ENCODE peak calls at places on chromosomes 1 and 21, in six cellular contexts. One of them, this sample, is unnamed.

GRCh38 chr1:14470802-14471201 is 127.7 kb upstream of the KAZN start:
- DNase-seq in endothelial cell of umbilical vein: no peak
- DNase-seq in GM12892: no peak
- DNase-seq in HCT116: no peak
- DNase-seq in sigmoid colon: no peak
- DNase-seq in HepG2: no peak
- DNase-seq in this sample: no peak

GRCh38 chr1:234154320-234155251 is 218.7 kb upstream of the COA6 start:
- DNase-seq in endothelial cell of umbilical vein: peak
- DNase-seq in GM12892: peak
- DNase-seq in HCT116: peak
- DNase-seq in sigmoid colon: no peak
- DNase-seq in HepG2: peak
- DNase-seq in this sample: peak

GRCh38 chr1:22808846-22809501 is 98.3 kb downstream of the EPHB2 start:
- DNase-seq in endothelial cell of umbilical vein: no peak
- DNase-seq in GM12892: no peak
- DNase-seq in HCT116: no peak
- DNase-seq in sigmoid colon: peak
- DNase-seq in HepG2: no peak
- DNase-seq in this sample: no peak

GRCh38 chr21:35529141-35529863 is 480.2 kb upstream of the RUNX1 start:
- DNase-seq in endothelial cell of umbilical vein: no peak
- DNase-seq in GM12892: no peak
- DNase-seq in HCT116: no peak
- DNase-seq in sigmoid colon: no peak
- DNase-seq in HepG2: no peak
- DNase-seq in this sample: no peak

GRCh38 chr1:17075470-17076255 is 21.8 kb upstream of the SDHB start:
- DNase-seq in endothelial cell of umbilical vein: no peak
- DNase-seq in GM12892: peak
- DNase-seq in HCT116: peak
- DNase-seq in sigmoid colon: no peak
- DNase-seq in HepG2: peak
- DNase-seq in this sample: no peak

GRCh38 chr1:155167166-155168104 is 5.7 kb downstream of the KRTCAP2 start:
- DNase-seq in endothelial cell of umbilical vein: peak
- DNase-seq in GM12892: no peak
- DNase-seq in HCT116: peak
- DNase-seq in sigmoid colon: peak
- DNase-seq in HepG2: peak
- DNase-seq in this sample: peak

GRCh38 chr1:164756741-164757140 is 197.8 kb downstream of the PBX1 start:
- DNase-seq in endothelial cell of umbilical vein: no peak
- DNase-seq in GM12892: no peak
- DNase-seq in HCT116: no peak
- DNase-seq in sigmoid colon: no peak
- DNase-seq in HepG2: no peak
- DNase-seq in this sample: no peak

GRCh38 chr1:240341365-240342250 is 249.9 kb downstream of the FMN2 start:
- DNase-seq in endothelial cell of umbilical vein: no peak
- DNase-seq in GM12892: no peak
- DNase-seq in HCT116: no peak
- DNase-seq in sigmoid colon: no peak
- DNase-seq in HepG2: no peak
- DNase-seq in this sample: no peak

GRCh38 chr1:10942542-10942912 is 69.9 kb upstream of the TARDBP start:
- DNase-seq in endothelial cell of umbilical vein: no peak
- DNase-seq in GM12892: peak
- DNase-seq in HCT116: no peak
- DNase-seq in sigmoid colon: no peak
- DNase-seq in HepG2: no peak
- DNase-seq in this sample: no peak

GRCh38 chr1:16162163-16162822 is 6.4 kb upstream of the EPHA2 start:
- DNase-seq in endothelial cell of umbilical vein: no peak
- DNase-seq in GM12892: no peak
- DNase-seq in HCT116: no peak
- DNase-seq in sigmoid colon: no peak
- DNase-seq in HepG2: no peak
- DNase-seq in this sample: no peak

GRCh38 chr1:24786191-24786590 is 40.9 kb downstream of the CLIC4 start:
- DNase-seq in endothelial cell of umbilical vein: no peak
- DNase-seq in GM12892: no peak
- DNase-seq in HCT116: no peak
- DNase-seq in sigmoid colon: no peak
- DNase-seq in HepG2: no peak
- DNase-seq in this sample: no peak

GRCh38 chr1:109864063-109864822 is 46.4 kb upstream of the CSF1 start:
- DNase-seq in endothelial cell of umbilical vein: no peak
- DNase-seq in GM12892: no peak
- DNase-seq in HCT116: no peak
- DNase-seq in sigmoid colon: no peak
- DNase-seq in HepG2: no peak
- DNase-seq in this sample: no peak

GRCh38 chr1:245888809-245889208 is 618.3 kb downstream of the SMYD3 start:
- DNase-seq in endothelial cell of umbilical vein: peak
- DNase-seq in GM12892: no peak
- DNase-seq in HCT116: peak
- DNase-seq in sigmoid colon: no peak
- DNase-seq in HepG2: peak
- DNase-seq in this sample: no peak

GRCh38 chr1:53704304-53704703 is 34.7 kb downstream of the GLIS1 start:
- DNase-seq in endothelial cell of umbilical vein: no peak
- DNase-seq in GM12892: no peak
- DNase-seq in HCT116: no peak
- DNase-seq in sigmoid colon: no peak
- DNase-seq in HepG2: no peak
- DNase-seq in this sample: no peak

GRCh38 chr21:44083631-44084291 is 23.4 kb upstream of the PWP2 start:
- DNase-seq in endothelial cell of umbilical vein: peak
- DNase-seq in GM12892: no peak
- DNase-seq in HCT116: no peak
- DNase-seq in sigmoid colon: no peak
- DNase-seq in HepG2: no peak
- DNase-seq in this sample: no peak

GRCh38 chr1:114209971-114210370 is 56.3 kb upstream of the SYT6 start:
- DNase-seq in endothelial cell of umbilical vein: no peak
- DNase-seq in GM12892: no peak
- DNase-seq in HCT116: no peak
- DNase-seq in sigmoid colon: no peak
- DNase-seq in HepG2: no peak
- DNase-seq in this sample: no peak

GRCh38 chr1:224447971-224448370 is 13.4 kb upstream of the WDR26 start:
- DNase-seq in endothelial cell of umbilical vein: no peak
- DNase-seq in GM12892: no peak
- DNase-seq in HCT116: no peak
- DNase-seq in sigmoid colon: no peak
- DNase-seq in HepG2: no peak
- DNase-seq in this sample: no peak
- TF ChIP-seq POLR2AphosphoS5 in endothelial cell of umbilical vein: no peak
- TF ChIP-seq POLR2AphosphoS5 in GM12892: no peak
- TF ChIP-seq POLR2AphosphoS5 in HCT116: no peak
- TF ChIP-seq POLR2AphosphoS5 in sigmoid colon: no peak
- TF ChIP-seq POLR2AphosphoS5 in HepG2: no peak
- TF ChIP-seq POLR2AphosphoS5 in this sample: no peak

GRCh38 chr1:203311368-203312301 is 6.3 kb downstream of the BTG2 start:
- DNase-seq in endothelial cell of umbilical vein: no peak
- DNase-seq in GM12892: no peak
- DNase-seq in HCT116: no peak
- DNase-seq in sigmoid colon: no peak
- DNase-seq in HepG2: no peak
- DNase-seq in this sample: no peak
- TF ChIP-seq POLR2AphosphoS5 in endothelial cell of umbilical vein: no peak
- TF ChIP-seq POLR2AphosphoS5 in GM12892: no peak
- TF ChIP-seq POLR2AphosphoS5 in HCT116: no peak
- TF ChIP-seq POLR2AphosphoS5 in sigmoid colon: no peak
- TF ChIP-seq POLR2AphosphoS5 in HepG2: no peak
- TF ChIP-seq POLR2AphosphoS5 in this sample: no peak

DNA sequence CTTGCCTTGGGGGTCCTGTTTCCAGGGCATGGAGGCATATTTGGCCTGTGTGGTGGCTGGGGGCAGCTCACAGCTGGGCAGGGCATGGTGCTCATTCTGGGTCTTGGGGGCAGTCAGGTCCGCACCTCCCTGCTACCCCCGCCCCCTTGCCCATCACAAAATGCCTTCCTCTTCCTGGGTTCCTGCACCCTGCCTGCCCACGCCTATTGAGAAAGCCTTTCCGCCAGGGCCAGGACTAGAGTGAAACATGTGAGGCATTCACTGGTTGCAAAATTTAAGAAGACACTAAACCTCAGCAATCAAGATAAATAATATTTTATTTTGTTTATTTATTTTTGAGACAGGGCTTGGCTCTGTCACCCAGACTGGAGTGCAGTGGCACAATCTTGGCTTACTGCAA is 19.7 kb downstream of the PTAFR start:
- DNase-seq in endothelial cell of umbilical vein: no peak
- DNase-seq in GM12892: no peak
- DNase-seq in HCT116: no peak
- DNase-seq in sigmoid colon: no peak
- DNase-seq in HepG2: no peak
- DNase-seq in this sample: no peak
- TF ChIP-seq POLR2AphosphoS5 in endothelial cell of umbilical vein: no peak
- TF ChIP-seq POLR2AphosphoS5 in GM12892: no peak
- TF ChIP-seq POLR2AphosphoS5 in HCT116: no peak
- TF ChIP-seq POLR2AphosphoS5 in sigmoid colon: no peak
- TF ChIP-seq POLR2AphosphoS5 in HepG2: no peak
- TF ChIP-seq POLR2AphosphoS5 in this sample: no peak

GRCh38 chr1:2826316-2826715 is 24.8 kb upstream of the TTC34 start:
- DNase-seq in endothelial cell of umbilical vein: no peak
- DNase-seq in GM12892: no peak
- DNase-seq in HCT116: no peak
- DNase-seq in sigmoid colon: no peak
- DNase-seq in HepG2: no peak
- DNase-seq in this sample: no peak
- TF ChIP-seq POLR2AphosphoS5 in endothelial cell of umbilical vein: no peak
- TF ChIP-seq POLR2AphosphoS5 in GM12892: no peak
- TF ChIP-seq POLR2AphosphoS5 in HCT116: no peak
- TF ChIP-seq POLR2AphosphoS5 in sigmoid colon: no peak
- TF ChIP-seq POLR2AphosphoS5 in HepG2: no peak
- TF ChIP-seq POLR2AphosphoS5 in this sample: no peak

GRCh38 chr1:35174225-35174540 is 18.8 kb downstream of the SFPQ start:
- DNase-seq in endothelial cell of umbilical vein: no peak
- DNase-seq in GM12892: no peak
- DNase-seq in HCT116: no peak
- DNase-seq in sigmoid colon: no peak
- DNase-seq in HepG2: no peak
- DNase-seq in this sample: no peak

GRCh38 chr1:35178295-35178695 is 14.7 kb downstream of the SFPQ start:
- DNase-seq in endothelial cell of umbilical vein: no peak
- DNase-seq in GM12892: no peak
- DNase-seq in HCT116: no peak
- DNase-seq in sigmoid colon: no peak
- DNase-seq in HepG2: no peak
- DNase-seq in this sample: no peak

GRCh38 chr1:35173516-35174224 is 19.3 kb downstream of the SFPQ start:
- DNase-seq in endothelial cell of umbilical vein: no peak
- DNase-seq in GM12892: no peak
- DNase-seq in HCT116: no peak
- DNase-seq in sigmoid colon: no peak
- DNase-seq in HepG2: no peak
- DNase-seq in this sample: no peak

GRCh38 chr1:35177237-35177786 is 15.6 kb downstream of the SFPQ start:
- DNase-seq in endothelial cell of umbilical vein: no peak
- DNase-seq in GM12892: no peak
- DNase-seq in HCT116: no peak
- DNase-seq in sigmoid colon: no peak
- DNase-seq in HepG2: no peak
- DNase-seq in this sample: no peak

GRCh38 chr1:35175067-35176001 is 17.6 kb downstream of the SFPQ start:
- DNase-seq in endothelial cell of umbilical vein: no peak
- DNase-seq in GM12892: no peak
- DNase-seq in HCT116: no peak
- DNase-seq in sigmoid colon: no peak
- DNase-seq in HepG2: no peak
- DNase-seq in this sample: no peak
- TF ChIP-seq POLR2AphosphoS5 in endothelial cell of umbilical vein: no peak
- TF ChIP-seq POLR2AphosphoS5 in GM12892: peak
- TF ChIP-seq POLR2AphosphoS5 in HCT116: peak
- TF ChIP-seq POLR2AphosphoS5 in sigmoid colon: no peak
- TF ChIP-seq POLR2AphosphoS5 in HepG2: peak
- TF ChIP-seq POLR2AphosphoS5 in this sample: peak

DNA sequence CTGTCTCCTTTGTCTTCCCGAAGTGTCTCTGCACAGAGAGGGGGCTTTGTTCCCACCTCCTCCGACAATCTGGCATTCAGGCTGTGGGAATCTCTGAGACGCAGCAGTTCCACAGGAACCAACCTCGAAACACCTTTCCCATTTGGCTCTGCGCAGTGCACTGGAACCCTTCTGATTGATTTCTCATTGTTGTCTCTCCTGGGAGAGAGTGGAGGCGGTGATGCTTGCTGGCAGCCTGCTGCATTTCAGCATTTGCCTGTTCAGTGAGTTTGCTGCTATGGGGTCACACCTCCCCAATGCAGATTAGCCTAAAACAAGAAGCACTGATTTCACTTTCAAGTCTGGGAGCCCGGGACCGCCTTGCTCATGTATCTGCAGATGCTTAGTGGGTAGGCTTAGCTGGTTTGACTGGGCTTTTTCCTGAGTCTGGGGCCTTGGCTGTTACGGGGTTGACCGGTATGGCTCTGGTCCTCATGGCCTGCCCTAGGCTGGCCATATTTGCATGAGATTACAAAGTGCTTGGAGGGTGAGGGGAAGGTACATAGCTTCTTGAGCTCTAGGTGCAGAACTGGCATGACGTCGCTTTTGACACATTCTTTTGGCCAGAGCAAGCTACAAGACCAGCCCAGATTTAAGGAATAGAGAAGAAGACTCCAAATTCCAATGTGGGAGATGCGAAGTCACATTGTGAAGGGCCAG is 695.3 kb downstream of the PTPRU start:
- DNase-seq in endothelial cell of umbilical vein: no peak
- DNase-seq in GM12892: no peak
- DNase-seq in HCT116: no peak
- DNase-seq in sigmoid colon: no peak
- DNase-seq in HepG2: no peak
- DNase-seq in this sample: no peak
- TF ChIP-seq POLR2AphosphoS5 in endothelial cell of umbilical vein: no peak
- TF ChIP-seq POLR2AphosphoS5 in GM12892: no peak
- TF ChIP-seq POLR2AphosphoS5 in HCT116: no peak
- TF ChIP-seq POLR2AphosphoS5 in sigmoid colon: no peak
- TF ChIP-seq POLR2AphosphoS5 in HepG2: no peak
- TF ChIP-seq POLR2AphosphoS5 in this sample: no peak

GRCh38 chr1:211469938-211470529 is 21.9 kb downstream of the RD3 start:
- DNase-seq in endothelial cell of umbilical vein: peak
- DNase-seq in GM12892: no peak
- DNase-seq in HCT116: peak
- DNase-seq in sigmoid colon: peak
- DNase-seq in HepG2: peak
- DNase-seq in this sample: no peak

GRCh38 chr1:211472724-211473123 is 19.2 kb downstream of the RD3 start:
- DNase-seq in endothelial cell of umbilical vein: no peak
- DNase-seq in GM12892: no peak
- DNase-seq in HCT116: no peak
- DNase-seq in sigmoid colon: no peak
- DNase-seq in HepG2: no peak
- DNase-seq in this sample: no peak

GRCh38 chr1:211473823-211474222 is 18.1 kb downstream of the RD3 start:
- DNase-seq in endothelial cell of umbilical vein: no peak
- DNase-seq in GM12892: no peak
- DNase-seq in HCT116: no peak
- DNase-seq in sigmoid colon: no peak
- DNase-seq in HepG2: no peak
- DNase-seq in this sample: no peak

GRCh38 chr1:211469113-211469512 is 22.8 kb downstream of the RD3 start:
- DNase-seq in endothelial cell of umbilical vein: peak
- DNase-seq in GM12892: no peak
- DNase-seq in HCT116: no peak
- DNase-seq in sigmoid colon: no peak
- DNase-seq in HepG2: no peak
- DNase-seq in this sample: no peak

GRCh38 chr1:211468595-211468994 is 23.4 kb downstream of the RD3 start:
- DNase-seq in endothelial cell of umbilical vein: peak
- DNase-seq in GM12892: no peak
- DNase-seq in HCT116: no peak
- DNase-seq in sigmoid colon: peak
- DNase-seq in HepG2: no peak
- DNase-seq in this sample: no peak
- TF ChIP-seq POLR2AphosphoS5 in endothelial cell of umbilical vein: peak
- TF ChIP-seq POLR2AphosphoS5 in GM12892: no peak
- TF ChIP-seq POLR2AphosphoS5 in HCT116: no peak
- TF ChIP-seq POLR2AphosphoS5 in sigmoid colon: peak
- TF ChIP-seq POLR2AphosphoS5 in HepG2: no peak
- TF ChIP-seq POLR2AphosphoS5 in this sample: no peak

This sample was measured in SK-N-MC.